ENCODE peak calls at places on chromosomes 13 and 19, in seven cellular contexts. B, M, E, P, Q, Y and Z are unnamed samples.
A peak's percentile ranks its signal among the peaks of the same experiment; 100 is the strongest.

GRCh38 chr13:35470671-35471465 is 5.6 kb downstream of the MAB21L1 start:
- DNase-seq in B (peak; percentile 25), M (peak; percentile 50), E (no peak), P (no peak), Q (no peak), Y (peak; percentile 47), Z (no peak)

GRCh38 chr19:31572671-31573298 is 223.5 kb upstream of the TSHZ3 start:
- DNase-seq in B (no peak), M (no peak), E (no peak), P (no peak), Q (no peak), Y (no peak), Z (no peak)

GRCh38 chr19:50694815-50695145 is 24.8 kb downstream of the SHANK1 start:
- DNase-seq in B (no peak), M (no peak), E (no peak), P (no peak), Q (no peak), Y (no peak), Z (no peak)

GRCh38 chr13:83449666-83450395 is 432.4 kb downstream of the SLITRK1 start:
- DNase-seq in B (peak; percentile 84), M (no peak), E (no peak), P (no peak), Q (no peak), Y (no peak), Z (no peak)

GRCh38 chr13:76884167-76884566 is 2.0 kb downstream of the KCTD12 start:
- DNase-seq in B (no peak), M (peak; percentile 45), E (peak; percentile 2), P (peak; percentile 56), Q (no peak), Y (no peak), Z (peak; percentile 15)

GRCh38 chr19:6412111-6412999 is 12.3 kb downstream of the KHSRP start:
- DNase-seq in B (no peak), M (peak; percentile 55), E (peak; percentile 48), P (no peak), Q (peak; percentile 69), Y (no peak), Z (peak; percentile 63)

GRCh38 chr13:110746443-110746842 is 32.9 kb downstream of the ING1 start:
- DNase-seq in B (no peak), M (no peak), E (no peak), P (no peak), Q (no peak), Y (no peak), Z (no peak)

GRCh38 chr19:39320948-39321831 is 527 bp upstream of the LRFN1 start:
- DNase-seq in B (no peak), M (no peak), E (no peak), P (no peak), Q (peak; percentile 47), Y (no peak), Z (no peak)

GRCh38 chr13:113804703-113805430 is 45.8 kb downstream of the TMEM255B start:
- DNase-seq in B (no peak), M (no peak), E (no peak), P (no peak), Q (no peak), Y (no peak), Z (no peak)

GRCh38 chr13:37131092-37131491 is 25.6 kb upstream of the CSNK1A1L start:
- DNase-seq in B (no peak), M (no peak), E (no peak), P (no peak), Q (no peak), Y (no peak), Z (no peak)

GRCh38 chr19:46861691-46862503 is 1.1 kb downstream of the ARHGAP35 start:
- DNase-seq in B (no peak), M (no peak), E (peak; percentile 28), P (no peak), Q (no peak), Y (no peak), Z (no peak)

GRCh38 chr19:55423225-55423967 is 15.8 kb upstream of the UBE2S start:
- DNase-seq in B (no peak), M (no peak), E (no peak), P (no peak), Q (no peak), Y (no peak), Z (no peak)

GRCh38 chr19:13978306-13978705 is 26.0 kb downstream of the DCAF15 start:
- DNase-seq in B (no peak), M (peak; percentile 86), E (no peak), P (peak; percentile 81), Q (no peak), Y (peak; percentile 67), Z (peak; percentile 85)

GRCh38 chr13:53254495-53254894 is 225.9 kb downstream of the OLFM4 start:
- DNase-seq in B (no peak), M (no peak), E (no peak), P (no peak), Q (no peak), Y (peak; percentile 7), Z (peak; percentile 20)

GRCh38 chr13:35838356-35838755 is 292.8 kb downstream of the DCLK1 start:
- DNase-seq in B (peak; percentile 96), M (no peak), E (no peak), P (no peak), Q (no peak), Y (no peak), Z (no peak)

GRCh38 chr19:37334179-37335071 is 36.5 kb upstream of the ZNF527 start:
- DNase-seq in B (peak; percentile 84), M (peak; percentile 89), E (peak; percentile 87), P (peak; percentile 90), Q (peak; percentile 87), Y (peak; percentile 71), Z (peak; percentile 67)

DNA sequence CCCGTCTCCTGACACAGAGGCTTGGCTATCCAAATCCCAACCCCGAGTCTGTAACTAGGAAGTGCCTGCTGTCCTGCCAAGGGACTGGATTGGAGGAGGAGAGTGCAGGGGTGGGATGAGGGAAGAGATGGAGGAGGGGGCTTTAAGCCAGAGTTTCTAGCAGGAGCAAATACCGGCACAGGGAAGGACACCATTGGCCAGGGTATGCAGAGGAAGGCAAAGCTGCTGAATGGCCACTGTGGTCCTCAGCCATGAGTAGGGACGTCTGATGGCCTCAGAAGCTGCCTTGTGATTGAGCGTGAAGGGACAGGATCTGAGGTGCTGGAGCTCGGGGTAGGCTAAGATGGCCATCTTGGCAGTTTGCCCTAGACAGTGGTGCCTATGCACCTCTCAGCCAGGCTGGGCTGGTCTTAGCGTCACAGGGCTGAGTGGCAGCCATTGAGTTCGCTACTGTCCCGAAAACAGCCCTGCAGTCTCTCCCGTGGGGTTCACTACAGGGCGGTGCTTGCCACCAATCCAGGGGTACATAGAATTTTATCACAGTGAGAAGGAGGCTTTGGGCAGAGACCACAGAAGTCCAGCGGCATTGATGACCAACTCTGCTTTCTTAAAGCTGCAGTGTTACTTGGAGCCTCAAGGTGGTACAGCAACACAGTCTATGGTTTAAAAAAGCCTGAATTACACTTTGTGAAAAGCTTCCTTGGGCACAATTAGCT is 61.8 kb downstream of the AKAP11 start:
- DNase-seq in B (peak; percentile 10), M (no peak), E (peak; percentile 12), P (no peak), Q (peak; percentile 59), Y (no peak), Z (peak; percentile 29)
- TF ChIP-seq CTCF in B (peak; percentile 56), M (no peak), E (no peak), P (peak; percentile 23), Q (peak; percentile 57), Y (peak; percentile 60), Z (peak; percentile 46)

GRCh38 chr19:16381756-16382401 is 57.3 kb downstream of the KLF2 start:
- DNase-seq in B (no peak), M (no peak), E (no peak), P (no peak), Q (no peak), Y (no peak), Z (no peak)

GRCh38 chr19:16385296-16385695 is 60.7 kb downstream of the KLF2 start:
- DNase-seq in B (no peak), M (no peak), E (no peak), P (no peak), Q (no peak), Y (no peak), Z (no peak)

GRCh38 chr19:16382775-16383543 is 58.3 kb downstream of the KLF2 start:
- DNase-seq in B (peak; percentile 57), M (peak; percentile 91), E (peak; percentile 63), P (peak; percentile 82), Q (peak; percentile 80), Y (peak; percentile 67), Z (peak; percentile 75)

GRCh38 chr19:16384688-16385087 is 60.1 kb downstream of the KLF2 start:
- DNase-seq in B (no peak), M (no peak), E (no peak), P (no peak), Q (no peak), Y (no peak), Z (no peak)

DNA sequence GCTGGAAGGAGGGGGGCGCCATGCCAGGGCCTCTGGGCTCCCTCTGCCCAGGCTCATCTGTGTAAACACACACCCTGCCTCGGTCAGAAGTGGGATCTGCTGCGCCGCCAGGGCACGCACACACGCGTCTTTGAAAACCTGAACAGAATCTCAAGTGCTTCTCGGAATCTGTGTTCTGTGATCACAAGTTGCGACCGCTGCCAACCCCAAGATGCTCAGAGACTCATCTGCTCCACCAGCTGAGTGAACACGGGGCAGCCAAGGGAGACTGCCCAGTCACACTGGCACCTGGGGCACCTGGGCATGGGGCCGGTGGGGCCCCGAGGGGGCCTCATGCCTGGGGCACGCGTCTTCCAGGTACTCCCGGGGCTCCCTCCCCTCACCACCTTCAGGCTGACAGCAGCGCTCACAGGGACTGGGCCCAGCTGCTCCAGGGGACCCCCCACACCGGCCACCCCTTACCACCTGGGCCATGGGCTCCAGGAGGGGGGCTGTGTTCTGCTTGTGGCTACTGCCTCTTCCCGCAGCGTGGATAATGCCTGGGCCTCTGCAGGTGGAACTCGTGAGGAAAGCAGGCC is 59.0 kb downstream of the KLF2 start:
- DNase-seq in B (no peak), M (no peak), E (no peak), P (no peak), Q (peak; percentile 31), Y (no peak), Z (no peak)
- TF ChIP-seq CTCF in B (peak; percentile 13), M (no peak), E (no peak), P (no peak), Q (no peak), Y (no peak), Z (no peak)

GRCh38 chr19:19315444-19315843 is 4.9 kb downstream of the SUGP1 start:
- DNase-seq in B (no peak), M (no peak), E (no peak), P (no peak), Q (no peak), Y (no peak), Z (no peak)
- TF ChIP-seq CTCF in B (no peak), M (no peak), E (no peak), P (no peak), Q (no peak), Y (no peak), Z (no peak)

GRCh38 chr19:1370579-1371361 is 12.9 kb upstream of the NDUFS7 start:
- DNase-seq in B (no peak), M (no peak), E (no peak), P (no peak), Q (no peak), Y (no peak), Z (no peak)

GRCh38 chr19:1373042-1373533 is 10.6 kb upstream of the NDUFS7 start:
- DNase-seq in B (no peak), M (no peak), E (no peak), P (no peak), Q (no peak), Y (no peak), Z (no peak)

GRCh38 chr19:1374250-1374577 is 9.5 kb upstream of the NDUFS7 start:
- DNase-seq in B (no peak), M (no peak), E (no peak), P (no peak), Q (no peak), Y (no peak), Z (no peak)

GRCh38 chr19:1376415-1376805 is 7.3 kb upstream of the NDUFS7 start:
- DNase-seq in B (no peak), M (no peak), E (no peak), P (no peak), Q (no peak), Y (no peak), Z (no peak)

GRCh38 chr19:1373534-1374249 is 10.0 kb upstream of the NDUFS7 start:
- DNase-seq in B (no peak), M (peak; percentile 90), E (no peak), P (no peak), Q (no peak), Y (no peak), Z (no peak)
- TF ChIP-seq CTCF in B (no peak), M (no peak), E (no peak), P (no peak), Q (no peak), Y (no peak), Z (no peak)